ENCODE peak calls at places on chromosome 9, in ten cellular contexts. B is activated CD4-positive, alpha-beta T cell treated with anti-CD3 and anti-CD28 coated beads for 36 hours; N is left colon; U is activated T-cell treated with anti-CD3 and anti-CD28 coated beads, Interleukin-2, amount 50 U/mL, for 72 hours; X is Right ventricle myocardium superior; W is heart right ventricle; G is Right ventricle myocardium inferior; V is activated CD4-positive, CD25-positive, alpha-beta regulatory T cell treated with anti-CD3 and anti-CD28 coated beads, Interleukin-2, amount 50 U/mL, for 24 hours; Z is RWPE2; P is lower lobe of right lung. O is an unnamed sample.

GRCh38 chr9:95434116-95435073 is 82.4 kb downstream of the PTCH1 start:
- ATAC-seq in U (no peak), V (no peak), P (no peak), Z (no peak), N (no peak), B (no peak), W (no peak), X (no peak), G (no peak), O (no peak)

GRCh38 chr9:105290401-105290800 is 46.0 kb downstream of the SLC44A1 start:
- ATAC-seq in X (no peak), N (no peak), V (no peak), G (no peak), U (no peak), W (no peak), B (no peak), Z (peak; percentile 55), P (no peak), O (no peak)

GRCh38 chr9:19087601-19088000 is 15.1 kb downstream of the HAUS6 start:
- ATAC-seq in N (no peak), P (no peak), X (no peak), Z (peak; percentile 75), W (no peak), V (no peak), U (no peak), B (no peak), G (no peak), O (no peak)

GRCh38 chr9:102986425-102986824 is 8.7 kb upstream of the CYLC2 start:
- ATAC-seq in B (no peak), P (no peak), W (no peak), U (no peak), G (no peak), Z (no peak), V (no peak), N (no peak), X (no peak), O (no peak)

GRCh38 chr9:125904155-125904841 is 157.1 kb downstream of the PBX3 start:
- ATAC-seq in P (peak; percentile 66), G (peak; percentile 42), B (no peak), V (no peak), Z (no peak), U (no peak), W (peak; percentile 37), N (peak; percentile 80), X (peak; percentile 58), O (no peak)

GRCh38 chr9:133950206-133950915 is 41.8 kb downstream of the VAV2 start:
- ATAC-seq in B (no peak), U (no peak), W (peak; percentile 58), N (no peak), V (no peak), P (peak; percentile 51), G (peak; percentile 62), X (peak; percentile 49), Z (no peak), O (no peak)

GRCh38 chr9:131546336-131547084 is 1.2 kb downstream of the PRRT1B start:
- ATAC-seq in N (no peak), P (peak; percentile 49), V (no peak), W (peak; percentile 17), G (no peak), X (no peak), B (peak; percentile 60), U (peak; percentile 47), Z (peak; percentile 57), O (peak; percentile 62)

GRCh38 chr9:128215491-128216404 is 12.6 kb downstream of the DNM1 start:
- ATAC-seq in G (peak; percentile 46), N (no peak), B (no peak), U (no peak), P (no peak), Z (no peak), X (peak; percentile 32), V (no peak), W (peak; percentile 43), O (no peak)

GRCh38 chr9:133581553-133582343 is 27.4 kb downstream of the FAM163B start:
- ATAC-seq in G (peak; percentile 55), X (peak; percentile 47), B (no peak), Z (no peak), N (no peak), W (no peak), V (no peak), U (no peak), P (no peak), O (no peak)

GRCh38 chr9:33162721-33163311 is 4.3 kb downstream of the B4GALT1 start:
- ATAC-seq in U (no peak), V (no peak), X (no peak), G (no peak), Z (peak; percentile 13), P (peak; percentile 1), B (no peak), W (peak; percentile 10), N (no peak), O (no peak)

GRCh38 chr9:85117831-85118230 is 448.3 kb downstream of the NTRK2 start:
- ATAC-seq in G (no peak), X (no peak), W (no peak), V (no peak), U (no peak), B (no peak), Z (peak; percentile 69), P (no peak), N (peak; percentile 93), O (no peak)

GRCh38 chr9:76644171-76644570 is 120.1 kb upstream of the PCA3 start:
- ATAC-seq in W (no peak), Z (no peak), G (no peak), B (no peak), X (no peak), U (no peak), V (no peak), N (no peak), P (no peak), O (no peak)

GRCh38 chr9:27353405-27354229 is 56.7 kb upstream of the EQTN start:
- ATAC-seq in P (no peak), U (peak; percentile 35), G (no peak), Z (no peak), N (peak; percentile 35), V (no peak), X (no peak), W (no peak), B (peak; percentile 53), O (no peak)

GRCh38 chr9:25613709-25614108 is 64.5 kb downstream of the TUSC1 start:
- ATAC-seq in G (no peak), Z (no peak), W (no peak), N (no peak), B (no peak), V (no peak), X (no peak), P (no peak), U (no peak), O (no peak)

GRCh38 chr9:137750563-137750962 is 127.0 kb upstream of the CACNA1B start:
- ATAC-seq in B (no peak), Z (no peak), X (no peak), W (no peak), V (no peak), G (no peak), U (no peak), P (no peak), N (no peak), O (no peak)

O was measured in activated T-helper 17 cell treated with anti-CD3 and anti-CD28 coated beads, Interleukin-2, amount 50 U/mL, for 72 hours.